ENCODE peak calls at places on chromosome 3, in five cellular contexts. P is HFF-Myc; Z is pancreas; U is GF-D8; M is stimulated activated CD8-positive, alpha-beta memory T cell treated with anti-CD3 and anti-CD28 coated beads, Interleukin-15, amount 100 ng/mL, for 4 hours. G is an unnamed sample.

GRCh38 chr3:139295040-139295439 is 48.8 kb upstream of the MRPS22 start:
- DNase-seq in U (no peak), M (no peak), P (no peak), Z (no peak), G (no peak)

GRCh38 chr3:62601238-62601856 is 228.0 kb upstream of the FEZF2 start:
- DNase-seq in M (no peak), Z (no peak), P (peak; percentile 91), U (no peak), G (peak; percentile 34)

GRCh38 chr3:154095832-154096421 is 25.3 kb upstream of the ARHGEF26 start:
- DNase-seq in M (no peak), U (no peak), P (no peak), Z (no peak), G (peak; percentile 46)

GRCh38 chr3:78647735-78648134 is 1120.1 kb downstream of the ROBO1 start:
- DNase-seq in M (no peak), P (no peak), Z (no peak), U (no peak), G (no peak)

GRCh38 chr3:108319428-108320053 is 23.2 kb downstream of the HHLA2 start:
- DNase-seq in P (peak; percentile 27), Z (no peak), U (no peak), M (no peak), G (no peak)

GRCh38 chr3:161890147-161890625 is 393.6 kb downstream of the OTOL1 start:
- DNase-seq in M (no peak), Z (no peak), U (no peak), P (peak; percentile 97), G (peak; percentile 95)

GRCh38 chr3:146746190-146746589 is 141.0 kb upstream of the PLSCR5 start:
- DNase-seq in U (no peak), P (peak; percentile 46), Z (no peak), M (no peak), G (no peak)

GRCh38 chr3:54374214-54374855 is 252.0 kb downstream of the CACNA2D3 start:
- DNase-seq in P (no peak), U (no peak), Z (no peak), M (no peak), G (no peak)

GRCh38 chr3:46922871-46923558 is 45.5 kb downstream of the PTH1R start:
- DNase-seq in U (no peak), M (no peak), P (no peak), Z (peak; percentile 65), G (no peak)

G was measured in COLO829.